ENCODE peak calls at places on chromosomes 5 and 9, in seven cellular contexts. U is T-cell; D is T-helper 17 cell; J is activated CD8-positive, alpha-beta T cell treated with anti-CD3 and anti-CD28 coated beads, Interleukin-2, amount 10 ng/mL, durations not matched to agents 7 days and 5 days; P is right lobe of liver; Z is left colon; T is stimulated activated naive B cell treated with anti-CD40 and anti-IgM and Interleukin-4, amounts not matched to agents 10 μg/mL and 1 μg/mL and 100 μg/mL, for 72 hours. Q is an unnamed sample.
A peak's percentile ranks its signal among the peaks of the same experiment; 100 is the strongest.

GRCh38 chr5:97009212-97009898 is 73.5 kb downstream of the LNPEP start:
- ATAC-seq in U (peak; percentile 55), D (peak; percentile 74), J (no peak), P (peak; percentile 34), Z (peak; percentile 46), T (peak; percentile 94), Q (no peak)

GRCh38 chr5:150129813-150130492 is 25.7 kb downstream of the PDGFRB start:
- ATAC-seq in U (peak; percentile 18), D (peak; percentile 54), J (peak; percentile 66), P (peak; percentile 94), Z (peak; percentile 80), T (peak; percentile 79), Q (peak; percentile 76)

GRCh38 chr5:141560725-141561483 is 57.9 kb downstream of the DIAPH1 start:
- ATAC-seq in U (no peak), D (no peak), J (no peak), P (peak; percentile 80), Z (peak; percentile 90), T (no peak), Q (peak; percentile 79)

GRCh38 chr9:88748566-88749238 is 213.7 kb downstream of the NXNL2 start:
- ATAC-seq in U (no peak), D (no peak), J (no peak), P (peak; percentile 89), Z (no peak), T (no peak), Q (no peak)

GRCh38 chr5:126965061-126965475 is 65.3 kb downstream of the MARCHF3 start:
- ATAC-seq in U (no peak), D (no peak), J (no peak), P (no peak), Z (peak; percentile 54), T (peak; percentile 92), Q (peak; percentile 79)

GRCh38 chr9:137411670-137412380 is 11.1 kb downstream of the EXD3 start:
- ATAC-seq in U (no peak), D (no peak), J (no peak), P (peak; percentile 44), Z (no peak), T (peak; percentile 73), Q (peak; percentile 71)

GRCh38 chr5:112525217-112525616 is 106.1 kb upstream of the EPB41L4A start:
- ATAC-seq in U (no peak), D (no peak), J (no peak), P (no peak), Z (no peak), T (no peak), Q (no peak)

GRCh38 chr9:109451311-109452025 is 46.6 kb downstream of the PTPN3 start:
- ATAC-seq in U (no peak), D (no peak), J (no peak), P (peak; percentile 72), Z (peak; percentile 40), T (peak; percentile 33), Q (no peak)

GRCh38 chr9:94850540-94851434 is 124.3 kb downstream of the AOPEP start:
- ATAC-seq in U (no peak), D (no peak), J (no peak), P (no peak), Z (no peak), T (no peak), Q (no peak)

Q was measured in esophagus mucosa.